ENCODE peak calls at places on chromosomes 6 and 20, in six cellular contexts. M is body of pancreas; K is HuH-7; W is stimulated activated CD4-positive, alpha-beta T cell treated with anti-CD3 and anti-CD28 coated beads, Interleukin-12 subunit alpha, Interleukin-12 subunit beta, amount 100 ng/mL, for 4 hours; B is C1 segment of cervical spinal cord; F is NCI-H524 treated with DMSO at 0.1 percent for 48 hours. A is an unnamed sample.

GRCh38 chr6:2725999-2726567 is 24.6 kb downstream of the MYLK4 start:
- DNase-seq in M (peak), K (no peak), W (no peak), B (no peak), F (no peak), A (no peak)

GRCh38 chr6:167676000-167676665 is 150.6 kb upstream of the AFDN start:
- DNase-seq in M (peak), K (peak), W (no peak), B (no peak), F (no peak), A (no peak)

GRCh38 chr6:44737829-44738528 is 350.5 kb downstream of the CDC5L start:
- DNase-seq in M (no peak), K (no peak), W (no peak), B (no peak), F (no peak), A (no peak)

GRCh38 chr6:105364243-105364642 is 38.6 kb downstream of the PREP start:
- DNase-seq in M (no peak), K (no peak), W (no peak), B (no peak), F (no peak), A (no peak)

GRCh38 chr20:33232486-33233072 is 3.2 kb upstream of the BPIFA1 start:
- DNase-seq in M (no peak), K (no peak), W (no peak), B (no peak), F (peak), A (no peak)

GRCh38 chr6:2979819-2980464 is 8.6 kb upstream of the SERPINB6 start:
- DNase-seq in M (no peak), K (no peak), W (no peak), B (no peak), F (no peak), A (no peak)

GRCh38 chr6:34412054-34412453 is 13.8 kb downstream of the RPS10 start:
- DNase-seq in M (no peak), K (no peak), W (no peak), B (peak), F (no peak), A (no peak)

GRCh38 chr6:502761-503160 is 111.2 kb downstream of the IRF4 start:
- DNase-seq in M (no peak), K (no peak), W (no peak), B (no peak), F (no peak), A (no peak)

GRCh38 chr6:84522135-84522535 is 242.3 kb downstream of the TBX18 start:
- DNase-seq in M (no peak), K (no peak), W (no peak), B (no peak), F (no peak), A (no peak)

GRCh38 chr20:14288341-14289330 is 48.8 kb downstream of the FLRT3 start:
- DNase-seq in M (no peak), K (no peak), W (no peak), B (no peak), F (no peak), A (no peak)

GRCh38 chr6:7268362-7269310 is 44.4 kb downstream of the SSR1 start:
- DNase-seq in M (no peak), K (no peak), W (no peak), B (no peak), F (no peak), A (no peak)

GRCh38 chr20:54601831-54602515 is 126.6 kb downstream of the DOK5 start:
- DNase-seq in M (no peak), K (no peak), W (no peak), B (no peak), F (no peak), A (no peak)

GRCh38 chr6:126253421-126253820 is 86.5 kb upstream of the CENPW start:
- DNase-seq in M (no peak), K (no peak), W (no peak), B (no peak), F (no peak), A (no peak)

GRCh38 chr6:149990109-149990671 is 26.4 kb downstream of the ULBP1 start:
- DNase-seq in M (no peak), K (no peak), W (no peak), B (no peak), F (no peak), A (no peak)

GRCh38 chr20:1894471-1894950 is 696 bp upstream of the SIRPA start:
- DNase-seq in M (peak), K (peak), W (peak), B (peak), F (no peak), A (no peak)

GRCh38 chr6:141790921-141791320 is 341.8 kb upstream of the GJE1 start:
- DNase-seq in M (no peak), K (no peak), W (no peak), B (no peak), F (no peak), A (no peak)

GRCh38 chr6:43951063-43951755 is 176.0 kb downstream of the MRPL14 start:
- DNase-seq in M (peak), K (peak), W (no peak), B (no peak), F (peak), A (no peak)

GRCh38 chr20:22863881-22864280 is 171.2 kb upstream of the SSTR4 start:
- DNase-seq in M (no peak), K (no peak), W (no peak), B (no peak), F (no peak), A (no peak)

GRCh38 chr6:1629316-1629715 is 19.6 kb downstream of the FOXC1 start:
- DNase-seq in M (no peak), K (no peak), W (no peak), B (no peak), F (no peak), A (no peak)

A was measured in NCI-H1694.